ENCODE peak calls at places on chromosomes 6 and 20, in six cellular contexts. U is Peyer's patch, K is fibroblast of lung, Q is ascending aorta, C is suprapubic skin, F is cardiac muscle cell. O is an unnamed sample.

GRCh38 chr6:10555625-10556309 is 34.6 kb downstream of the GCNT2 start:
- DNase-seq in K (peak; percentile 46), F (peak; percentile 24), Q (peak; percentile 84), C (peak; percentile 86), U (no peak), O (no peak)

GRCh38 chr20:40797425-40797824 is 108.4 kb upstream of the MAFB start:
- DNase-seq in K (peak; percentile 18), C (no peak), U (no peak), F (peak; percentile 29), Q (no peak), O (no peak)

GRCh38 chr6:105072799-105073199 is 107.0 kb downstream of the POPDC3 start:
- DNase-seq in F (peak; percentile 20), K (peak; percentile 55), C (no peak), Q (no peak), U (no peak), O (no peak)

GRCh38 chr6:34142599-34142998 is 3.3 kb downstream of the GRM4 start:
- DNase-seq in Q (no peak), C (no peak), F (peak; percentile 5), U (no peak), K (no peak), O (no peak)

GRCh38 chr6:108896111-108896661 is 48.0 kb downstream of the ARMC2 start:
- DNase-seq in C (no peak), F (peak; percentile 94), K (peak; percentile 92), Q (no peak), U (no peak), O (no peak)

GRCh38 chr20:46324960-46325703 is 16.8 kb upstream of the CDH22 start:
- DNase-seq in Q (no peak), C (no peak), K (peak; percentile 23), U (no peak), F (peak; percentile 47), O (no peak)

GRCh38 chr6:135540207-135540877 is 42.8 kb upstream of the AHI1 start:
- DNase-seq in F (peak; percentile 80), C (no peak), Q (no peak), K (peak; percentile 68), U (no peak), O (no peak)

GRCh38 chr6:21845018-21845417 is 251.5 kb downstream of the SOX4 start:
- DNase-seq in C (no peak), F (peak; percentile 37), U (no peak), K (no peak), Q (no peak), O (no peak)

GRCh38 chr6:97689078-97689754 is 406.2 kb upstream of the MMS22L start:
- DNase-seq in F (no peak), U (no peak), C (no peak), K (no peak), Q (no peak), O (no peak)

GRCh38 chr20:53599910-53600632 is 6.4 kb upstream of the ZNF217 start:
- DNase-seq in C (no peak), K (no peak), Q (no peak), F (no peak), U (peak; percentile 8), O (no peak)

GRCh38 chr6:170345662-170346061 is 39.1 kb downstream of the FAM120B start:
- DNase-seq in C (no peak), U (no peak), K (no peak), Q (no peak), F (no peak), O (no peak)

GRCh38 chr20:38722708-38723068 is 1.6 kb upstream of the SLC32A1 start:
- DNase-seq in K (no peak), C (no peak), U (no peak), Q (no peak), F (no peak), O (no peak)

GRCh38 chr20:53606364-53606985 is 12.8 kb upstream of the ZNF217 start:
- DNase-seq in K (peak; percentile 92), Q (no peak), F (peak; percentile 84), U (peak; percentile 11), C (no peak), O (no peak)

GRCh38 chr20:63548992-63549391 is 1.4 kb upstream of the SRMS start:
- DNase-seq in C (no peak), U (no peak), K (no peak), F (no peak), Q (no peak), O (no peak)

GRCh38 chr6:30013296-30013922 is 47.7 kb upstream of the POLR1H start:
- DNase-seq in U (no peak), C (no peak), Q (no peak), K (no peak), F (peak; percentile 21), O (no peak)

GRCh38 chr20:24693466-24694156 is 224.2 kb downstream of the SYNDIG1 start:
- DNase-seq in F (no peak), Q (no peak), C (peak; percentile 54), K (no peak), U (peak; percentile 11), O (peak; percentile 64)

GRCh38 chr20:59047938-59048680 is 5.5 kb upstream of the PRELID3B start:
- DNase-seq in F (peak; percentile 69), Q (no peak), C (no peak), U (no peak), K (peak; percentile 33), O (no peak)

GRCh38 chr20:9999660-10000059 is 35.1 kb upstream of the ANKEF1 start:
- DNase-seq in Q (peak; percentile 65), F (no peak), K (no peak), U (no peak), C (no peak), O (no peak)

GRCh38 chr6:36803908-36804307 is 35.3 kb downstream of the CPNE5 start:
- DNase-seq in U (no peak), C (no peak), F (no peak), K (no peak), Q (no peak), O (no peak)

DNA sequence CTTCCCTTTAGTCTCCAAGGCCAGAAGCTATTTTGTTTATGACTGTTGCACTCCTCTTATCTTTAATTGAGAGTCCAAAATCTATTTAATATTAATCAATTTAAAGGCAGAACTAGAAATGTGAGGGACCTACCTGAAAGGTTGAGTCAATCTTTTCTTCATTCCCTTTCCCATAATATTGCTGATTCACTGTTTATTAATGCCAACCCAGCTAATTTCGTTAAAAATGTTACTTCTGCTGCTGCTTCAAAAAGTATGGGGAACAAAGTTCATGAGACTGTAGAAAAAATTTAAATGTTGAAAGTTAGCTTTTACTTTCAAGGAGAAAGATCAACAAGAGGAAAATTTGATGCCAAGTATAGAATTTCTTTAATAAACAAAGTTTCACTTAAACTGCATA is 365.3 kb downstream of the TENT5A start:
- DNase-seq in C (no peak), U (no peak), F (no peak), Q (no peak), K (no peak), O (no peak)
- H3K4me3 ChIP-seq in C (no peak overlapping the region), U (no peak overlapping the region), F (no peak overlapping the region), Q (no peak overlapping the region), K (no peak overlapping the region), O (no peak overlapping the region)

GRCh38 chr20:5865604-5866003 is 84.7 kb downstream of the TRMT6 start:
- DNase-seq in U (no peak), Q (no peak), F (no peak), C (no peak), K (no peak), O (no peak)

GRCh38 chr20:5864873-5865582 is 85.3 kb downstream of the TRMT6 start:
- DNase-seq in F (peak; percentile 81), U (no peak), Q (no peak), C (no peak), K (peak; percentile 61), O (no peak)

GRCh38 chr20:5871720-5872410 is 78.5 kb downstream of the TRMT6 start:
- DNase-seq in K (no peak), U (no peak), F (peak; percentile 4), Q (no peak), C (no peak), O (no peak)

DNA sequence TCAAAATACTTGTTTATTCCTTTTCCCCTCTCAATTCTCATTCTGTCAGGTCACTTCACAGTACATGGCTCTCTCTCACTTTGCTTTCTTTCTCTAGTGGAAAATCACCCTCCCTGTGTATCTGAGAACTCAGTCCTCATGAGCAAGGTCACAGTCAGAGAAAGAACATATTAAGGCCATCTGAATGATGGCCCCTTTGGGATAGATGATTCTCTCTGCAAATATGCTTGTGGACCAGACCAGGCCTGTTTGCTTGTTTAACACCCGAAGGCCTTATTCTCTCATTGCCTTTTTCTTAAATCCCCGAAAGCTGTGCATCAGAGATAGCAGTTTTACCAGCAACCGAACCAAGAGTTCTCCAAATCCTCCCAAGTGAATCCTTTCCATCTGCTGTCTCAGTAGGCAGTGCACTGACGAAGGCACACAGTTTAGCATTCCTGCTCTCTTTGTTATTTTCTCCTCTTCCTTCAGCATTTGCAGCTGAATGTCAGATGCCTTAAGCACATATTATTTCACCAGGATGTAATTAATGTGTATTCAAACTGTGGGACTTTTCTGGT is 79.8 kb downstream of the TRMT6 start:
- DNase-seq in F (no peak), U (no peak), C (no peak), K (no peak), Q (no peak), O (no peak)
- H3K27ac ChIP-seq in F (no peak overlapping the region), U (no peak overlapping the region), C (no peak overlapping the region), K (no peak overlapping the region), Q (no peak overlapping the region), O (no peak overlapping the region)

GRCh38 chr6:26258199-26258977 is 106.6 kb upstream of the BTN3A2 start:
- DNase-seq in U (no peak), Q (no peak), C (no peak), F (peak; percentile 8), K (no peak), O (no peak)
- TF ChIP-seq CTCF in U (no peak), Q (no peak), C (no peak), F (no peak), K (no peak), O (no peak)

GRCh38 chr6:71886184-71887005 is at the start of gene RIMS1:
- DNase-seq in Q (no peak), U (no peak), C (no peak), F (peak; percentile 26), K (no peak), O (no peak)
- H3K4me3 ChIP-seq in Q (peak within 1 kb of the TSS; percentile 70), U (peak within 1 kb of the TSS; percentile 41), C (peak within 1 kb of the TSS; percentile 42), F (peak within 1 kb of the TSS; percentile 48), K (peak within 1 kb of the TSS; percentile 50), O (peak within 1 kb of the TSS; percentile 74)

GRCh38 chr6:144621332-144621731 is 336.2 kb downstream of the UTRN start:
- DNase-seq in Q (no peak), K (no peak), F (no peak), U (no peak), C (no peak), O (no peak)

GRCh38 chr6:144619983-144620382 is 334.8 kb downstream of the UTRN start:
- DNase-seq in F (no peak), Q (no peak), U (no peak), K (peak; percentile 7), C (no peak), O (no peak)

DNA sequence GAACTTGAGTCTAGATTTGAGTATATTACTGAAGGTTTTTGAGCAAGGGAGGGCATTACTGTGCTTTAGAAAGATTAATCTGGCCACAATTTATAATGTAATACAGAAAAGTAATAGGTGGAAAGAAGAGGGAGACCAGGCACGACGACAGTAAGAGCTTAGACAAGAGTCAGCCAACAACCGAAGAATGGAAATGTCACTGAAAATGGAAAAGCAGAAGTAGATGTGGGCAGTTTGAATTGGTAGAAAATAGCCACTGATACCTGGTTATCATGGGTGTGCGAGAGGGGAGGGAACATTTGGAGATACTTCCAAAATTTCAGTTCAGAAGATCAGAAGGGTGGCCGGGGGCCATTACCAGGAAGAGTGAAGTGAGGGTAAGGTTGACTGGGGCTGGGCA is 339.1 kb downstream of the UTRN start:
- DNase-seq in U (no peak), Q (no peak), F (no peak), K (no peak), C (no peak), O (no peak)
- H3K27ac ChIP-seq in U (no peak overlapping the region), Q (no peak overlapping the region), F (no peak overlapping the region), K (no peak overlapping the region), C (no peak overlapping the region), O (no peak overlapping the region)

GRCh38 chr6:42396720-42397119 is 55.0 kb downstream of the TRERF1 start:
- DNase-seq in C (peak; percentile 24), F (no peak), K (no peak), U (no peak), Q (no peak), O (no peak)
- TF ChIP-seq CTCF in C (no peak), F (peak; percentile 15), K (no peak), U (no peak), Q (no peak), O (no peak)